ENCODE peak calls at places on chromosomes 16 and 17, in five cellular contexts. L is fibroblast of the aortic adventitia, X is ureter, E is mucosa of gallbladder, P is GDM1. G is an unnamed sample.

GRCh38 chr17:57900991-57901743 is 51.3 kb upstream of the MRPS23 start:
- DNase-seq in L (no peak), X (peak; percentile 74), E (peak; percentile 47), P (no peak), G (no peak)

GRCh38 chr16:72064361-72064894 is 1.4 kb downstream of the HPR start:
- DNase-seq in L (no peak), X (no peak), E (no peak), P (no peak), G (no peak)

GRCh38 chr17:19410875-19411291 is at the start of gene RNF112:
- DNase-seq in L (peak; percentile 66), X (no peak), E (peak; percentile 16), P (no peak), G (peak; percentile 85)

GRCh38 chr16:56866955-56867830 is 2.2 kb downstream of the SLC12A3 start:
- DNase-seq in L (peak; percentile 86), X (no peak), E (peak; percentile 46), P (no peak), G (no peak)

GRCh38 chr17:27959382-27959709 is 66.2 kb upstream of the LYRM9 start:
- DNase-seq in L (no peak), X (no peak), E (no peak), P (no peak), G (no peak)

GRCh38 chr16:35188288-35189155 is 1729.1 kb downstream of the TP53TG3F start:
- DNase-seq in L (no peak), X (no peak), E (no peak), P (peak; percentile 4), G (peak; percentile 79)

GRCh38 chr17:48100160-48100559 is 1.1 kb downstream of the CBX1 start:
- DNase-seq in L (peak; percentile 58), X (no peak), E (no peak), P (no peak), G (no peak)

GRCh38 chr17:74373838-74374606 is 6.7 kb downstream of the GPR142 start:
- DNase-seq in L (no peak), X (no peak), E (peak; percentile 82), P (no peak), G (no peak)

GRCh38 chr17:60468371-60468770 is 46.1 kb downstream of the CHCT1 start:
- DNase-seq in L (peak; percentile 48), X (no peak), E (no peak), P (no peak), G (no peak)

GRCh38 chr17:77962349-77962748 is 3.8 kb downstream of the TNRC6C start:
- DNase-seq in L (no peak), X (no peak), E (no peak), P (no peak), G (no peak)

GRCh38 chr17:63838586-63839184 is 3.8 kb downstream of the SMARCD2 start:
- DNase-seq in L (peak; percentile 91), X (peak; percentile 97), E (peak; percentile 87), P (no peak), G (peak; percentile 96)

GRCh38 chr17:27653572-27653971 is 22.6 kb downstream of the LGALS9 start:
- DNase-seq in L (no peak), X (no peak), E (no peak), P (no peak), G (no peak)

GRCh38 chr16:13923703-13924298 is 3.8 kb downstream of the ERCC4 start:
- DNase-seq in L (peak; percentile 83), X (no peak), E (no peak), P (peak; percentile 10), G (no peak)

GRCh38 chr17:45052052-45052772 is 780 bp upstream of the DCAKD start:
- DNase-seq in L (no peak), X (peak; percentile 60), E (peak; percentile 15), P (no peak), G (no peak)

GRCh38 chr17:78965369-78965982 is 14.2 kb downstream of the LGALS3BP start:
- DNase-seq in L (no peak), X (no peak), E (no peak), P (no peak), G (no peak)

GRCh38 chr17:56593073-56593740 is at the start of gene NOG:
- DNase-seq in L (peak; percentile 4), X (peak; percentile 59), E (no peak), P (peak; percentile 82), G (peak; percentile 88)

GRCh38 chr16:72783716-72784320 is 264.1 kb downstream of the ZFHX3 start:
- DNase-seq in L (peak; percentile 20), X (no peak), E (no peak), P (no peak), G (no peak)

GRCh38 chr17:18059283-18059682 is 20.1 kb downstream of the GID4 start:
- DNase-seq in L (no peak), X (no peak), E (no peak), P (no peak), G (no peak)

GRCh38 chr16:20074089-20074956 is 633 bp upstream of the GPR139 start:
- DNase-seq in L (no peak), X (no peak), E (no peak), P (no peak), G (no peak)

GRCh38 chr16:77470851-77471250 is 36.0 kb upstream of the ADAMTS18 start:
- DNase-seq in L (no peak), X (no peak), E (no peak), P (no peak), G (no peak)

GRCh38 chr17:43418441-43419374 is 19.9 kb downstream of the ARL4D start:
- DNase-seq in L (peak; percentile 82), X (peak; percentile 83), E (no peak), P (peak; percentile 47), G (peak; percentile 76)

GRCh38 chr16:66653581-66654350 is 42.8 kb downstream of the CMTM4 start:
- DNase-seq in L (peak; percentile 34), X (no peak), E (no peak), P (no peak), G (no peak)

GRCh38 chr17:79576333-79576732 is 34.5 kb downstream of the RBFOX3 start:
- DNase-seq in L (no peak), X (no peak), E (no peak), P (no peak), G (no peak)

GRCh38 chr16:88406096-88407041 is 23.6 kb downstream of the ZNF469 start:
- DNase-seq in L (peak; percentile 17), X (no peak), E (no peak), P (no peak), G (no peak)

GRCh38 chr16:25052161-25052511 is 37.0 kb upstream of the ARHGAP17 start:
- DNase-seq in L (no peak), X (no peak), E (no peak), P (no peak), G (no peak)

GRCh38 chr17:45296003-45296832 is 20.6 kb downstream of the MAP3K14 start:
- DNase-seq in L (peak; percentile 74), X (no peak), E (no peak), P (peak; percentile 71), G (no peak)

GRCh38 chr16:19715566-19715965 is 2.5 kb downstream of the KNOP1 start:
- DNase-seq in L (no peak), X (no peak), E (no peak), P (no peak), G (no peak)

GRCh38 chr17:21549107-21549687 is 143.1 kb upstream of the KCNJ18 start:
- DNase-seq in L (peak; percentile 66), X (no peak), E (no peak), P (no peak), G (no peak)

GRCh38 chr16:72819345-72819744 is 228.6 kb downstream of the ZFHX3 start:
- DNase-seq in L (peak; percentile 36), X (no peak), E (no peak), P (no peak), G (no peak)

GRCh38 chr17:59558953-59559352 is 6.5 kb upstream of the DHX40 start:
- DNase-seq in L (peak; percentile 56), X (no peak), E (no peak), P (no peak), G (no peak)

GRCh38 chr16:27452569-27453475 is 50.8 kb downstream of the IL21R start:
- DNase-seq in L (no peak), X (no peak), E (no peak), P (no peak), G (no peak)

GRCh38 chr17:62987136-62987535 is 21.1 kb downstream of the TANC2 start:
- DNase-seq in L (no peak), X (no peak), E (no peak), P (no peak), G (no peak)

GRCh38 chr17:57328109-57328882 is 72.0 kb downstream of the MSI2 start:
- DNase-seq in L (no peak), X (no peak), E (no peak), P (no peak), G (no peak)

GRCh38 chr17:59378621-59379194 is 47.3 kb downstream of the YPEL2 start:
- DNase-seq in L (peak; percentile 81), X (no peak), E (no peak), P (no peak), G (no peak)

GRCh38 chr17:5237541-5238016 is 2.9 kb upstream of the SCIMP start:
- DNase-seq in L (peak; percentile 49), X (no peak), E (peak; percentile 47), P (peak; percentile 42), G (peak; percentile 27)

GRCh38 chr17:78130439-78131101 is at the start of gene TMC8:
- DNase-seq in L (no peak), X (no peak), E (peak; percentile 49), P (peak; percentile 95), G (peak; percentile 87)

GRCh38 chr17:19531780-19532501 is 1.7 kb upstream of the SLC47A1 start:
- DNase-seq in L (no peak), X (no peak), E (no peak), P (no peak), G (no peak)

GRCh38 chr16:87317766-87318121 is 552 bp upstream of the C16orf95 start:
- DNase-seq in L (peak; percentile 68), X (no peak), E (peak; percentile 40), P (no peak), G (peak; percentile 93)

GRCh38 chr16:86444274-86445060 is 65.9 kb upstream of the FOXF1 start:
- DNase-seq in L (no peak), X (no peak), E (no peak), P (no peak), G (no peak)

G was measured in lower leg skin.